ENCODE peak calls at places on chromosomes 16 and 17, in nine cellular contexts. N is A549, Q is GM12864, P is fibroblast of mammary gland, G is heart right ventricle, U is glutamatergic neuron, A is AG09319, R is sigmoid colon, Y is right atrium auricular region. X is an unnamed sample.

GRCh38 chr16:80198265-80198994 is 342.4 kb upstream of the DYNLRB2 start:
- DNase-seq in N (no peak), Q (no peak), P (no peak), G (no peak), U (peak), A (no peak), R (no peak), Y (no peak), X (no peak)

GRCh38 chr16:9647981-9648701 is 534.1 kb downstream of the GRIN2A start:
- DNase-seq in N (peak), Q (no peak), P (peak), G (no peak), U (no peak), A (no peak), R (no peak), Y (no peak), X (no peak)

GRCh38 chr17:63481488-63481870 is 4.6 kb downstream of the ACE start:
- DNase-seq in N (no peak), Q (no peak), P (no peak), G (no peak), U (no peak), A (no peak), R (no peak), Y (no peak), X (no peak)

GRCh38 chr16:11852092-11852809 is 909 bp upstream of the RSL1D1 start:
- DNase-seq in N (no peak), Q (no peak), P (peak), G (no peak), U (no peak), A (no peak), R (no peak), Y (no peak), X (no peak)

GRCh38 chr17:77286391-77286640 is 145.5 kb downstream of the SEC14L1 start:
- DNase-seq in N (no peak), Q (no peak), P (no peak), G (no peak), U (no peak), A (no peak), R (no peak), Y (no peak), X (no peak)

GRCh38 chr16:27977966-27978365 is 85.5 kb downstream of the GSG1L start:
- DNase-seq in N (no peak), Q (no peak), P (peak), G (no peak), U (no peak), A (no peak), R (peak), Y (no peak), X (no peak)

GRCh38 chr16:81817296-81817695 is 38.2 kb downstream of the PLCG2 start:
- DNase-seq in N (no peak), Q (no peak), P (no peak), G (no peak), U (no peak), A (no peak), R (no peak), Y (no peak), X (peak)

GRCh38 chr16:21260870-21261791 is 17.0 kb downstream of the CRYM start:
- DNase-seq in N (peak), Q (no peak), P (peak), G (no peak), U (no peak), A (peak), R (no peak), Y (no peak), X (no peak)

GRCh38 chr17:75684924-75685323 is 17.8 kb downstream of the SAP30BP start:
- DNase-seq in N (no peak), Q (no peak), P (peak), G (no peak), U (no peak), A (no peak), R (peak), Y (no peak), X (no peak)

GRCh38 chr17:38324141-38324540 is 19.6 kb downstream of the GPR179 start:
- DNase-seq in N (no peak), Q (no peak), P (peak), G (no peak), U (no peak), A (no peak), R (no peak), Y (no peak), X (no peak)

GRCh38 chr16:76194621-76195015 is 82.6 kb upstream of the CNTNAP4 start:
- DNase-seq in N (no peak), Q (no peak), P (peak), G (no peak), U (no peak), A (no peak), R (no peak), Y (no peak), X (no peak)

GRCh38 chr17:28008526-28008925 is 34.0 kb upstream of the NLK start:
- DNase-seq in N (peak), Q (no peak), P (peak), G (peak), U (no peak), A (peak), R (no peak), Y (no peak), X (no peak)

GRCh38 chr17:64382184-64382583 is 8.5 kb downstream of the PECAM1 start:
- DNase-seq in N (no peak), Q (no peak), P (no peak), G (no peak), U (no peak), A (no peak), R (no peak), Y (no peak), X (no peak)

GRCh38 chr16:69827527-69827926 is 65.4 kb downstream of the WWP2 start:
- DNase-seq in N (no peak), Q (no peak), P (no peak), G (peak), U (no peak), A (no peak), R (no peak), Y (no peak), X (no peak)

GRCh38 chr16:68074850-68075249 is 10.3 kb upstream of the NFATC3 start:
- DNase-seq in N (no peak), Q (peak), P (no peak), G (no peak), U (peak), A (no peak), R (no peak), Y (no peak), X (peak)

GRCh38 chr16:79883494-79883893 is 283.0 kb upstream of the MAF start:
- DNase-seq in N (no peak), Q (no peak), P (no peak), G (no peak), U (no peak), A (no peak), R (no peak), Y (no peak), X (no peak)

GRCh38 chr17:12546983-12547382 is 118.7 kb upstream of the MYOCD start:
- DNase-seq in N (no peak), Q (no peak), P (no peak), G (no peak), U (no peak), A (no peak), R (no peak), Y (no peak), X (no peak)

GRCh38 chr17:12548558-12548957 is 117.1 kb upstream of the MYOCD start:
- DNase-seq in N (no peak), Q (no peak), P (no peak), G (no peak), U (no peak), A (no peak), R (no peak), Y (no peak), X (no peak)

GRCh38 chr17:12549499-12549901 is 116.2 kb upstream of the MYOCD start:
- DNase-seq in N (no peak), Q (no peak), P (no peak), G (no peak), U (no peak), A (no peak), R (no peak), Y (no peak), X (no peak)

GRCh38 chr17:12547829-12548228 is 117.9 kb upstream of the MYOCD start:
- DNase-seq in N (no peak), Q (no peak), P (no peak), G (no peak), U (no peak), A (no peak), R (no peak), Y (no peak), X (no peak)

GRCh38 chr17:12545877-12546513 is 119.7 kb upstream of the MYOCD start:
- DNase-seq in N (peak), Q (peak), P (peak), G (no peak), U (no peak), A (no peak), R (no peak), Y (no peak), X (no peak)
- TF ChIP-seq CTCF in N (peak), Q (peak), P (peak), G (peak), U (peak), A (peak), R (peak), Y (peak), X (no peak)

DNA sequence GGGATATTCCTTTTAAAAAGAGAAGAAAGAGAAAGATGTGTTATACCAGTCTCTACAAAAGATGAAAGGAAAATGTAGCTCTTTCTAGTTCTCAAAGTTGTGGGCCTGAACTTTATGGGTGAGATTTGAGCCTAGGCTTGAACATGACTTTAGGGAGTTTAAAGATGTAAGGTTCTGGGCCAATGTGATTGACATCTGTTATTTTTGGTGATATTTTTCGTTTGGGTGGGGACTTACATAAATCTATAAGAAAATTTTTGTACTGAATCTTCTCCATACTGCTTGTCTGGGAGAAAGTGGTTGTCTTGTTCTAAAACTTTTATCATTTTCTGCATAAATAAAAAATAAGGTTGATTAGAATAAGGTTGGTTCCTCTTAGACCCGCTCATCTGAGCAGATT is 4.8 kb downstream of the PRKCA start:
- DNase-seq in N (no peak), Q (no peak), P (no peak), G (no peak), U (no peak), A (no peak), R (no peak), Y (no peak), X (no peak)
- TF ChIP-seq CTCF in N (no peak), Q (no peak), P (no peak), G (no peak), U (no peak), A (no peak), R (no peak), Y (no peak), X (no peak)

GRCh38 chr16:23836404-23837291 is 865 bp downstream of the PRKCB start:
- DNase-seq in N (no peak), Q (no peak), P (no peak), G (peak), U (peak), A (no peak), R (peak), Y (no peak), X (peak)
- TF ChIP-seq CTCF in N (no peak), Q (peak), P (no peak), G (no peak), U (no peak), A (no peak), R (no peak), Y (no peak), X (no peak)

DNA sequence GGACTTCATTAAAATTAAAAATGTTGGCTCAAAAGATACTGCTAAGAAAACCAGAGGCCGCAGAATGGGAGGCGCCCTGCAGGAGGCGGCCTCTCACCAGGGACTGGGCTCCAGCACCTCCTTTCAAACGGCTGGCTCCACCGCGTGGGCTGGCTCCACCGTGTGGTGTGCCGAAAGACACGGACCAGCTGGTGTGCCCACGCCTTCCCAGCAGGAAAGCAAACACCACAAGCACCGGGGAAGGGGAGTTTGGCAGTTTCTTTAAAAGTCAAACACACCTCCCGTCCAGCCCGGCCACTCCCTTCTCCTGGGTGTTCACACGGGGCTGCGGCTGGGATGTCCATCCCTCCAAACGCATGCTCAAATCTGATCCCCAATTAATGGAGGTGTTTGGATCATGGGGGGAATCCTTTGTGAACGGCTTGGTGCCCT is 13.9 kb downstream of the HAGH start:
- DNase-seq in N (peak), Q (no peak), P (peak), G (peak), U (peak), A (peak), R (peak), Y (peak), X (no peak)
- TF ChIP-seq CTCF in N (peak), Q (peak), P (peak), G (peak), U (no peak), A (peak), R (no peak), Y (peak), X (no peak)

DNA sequence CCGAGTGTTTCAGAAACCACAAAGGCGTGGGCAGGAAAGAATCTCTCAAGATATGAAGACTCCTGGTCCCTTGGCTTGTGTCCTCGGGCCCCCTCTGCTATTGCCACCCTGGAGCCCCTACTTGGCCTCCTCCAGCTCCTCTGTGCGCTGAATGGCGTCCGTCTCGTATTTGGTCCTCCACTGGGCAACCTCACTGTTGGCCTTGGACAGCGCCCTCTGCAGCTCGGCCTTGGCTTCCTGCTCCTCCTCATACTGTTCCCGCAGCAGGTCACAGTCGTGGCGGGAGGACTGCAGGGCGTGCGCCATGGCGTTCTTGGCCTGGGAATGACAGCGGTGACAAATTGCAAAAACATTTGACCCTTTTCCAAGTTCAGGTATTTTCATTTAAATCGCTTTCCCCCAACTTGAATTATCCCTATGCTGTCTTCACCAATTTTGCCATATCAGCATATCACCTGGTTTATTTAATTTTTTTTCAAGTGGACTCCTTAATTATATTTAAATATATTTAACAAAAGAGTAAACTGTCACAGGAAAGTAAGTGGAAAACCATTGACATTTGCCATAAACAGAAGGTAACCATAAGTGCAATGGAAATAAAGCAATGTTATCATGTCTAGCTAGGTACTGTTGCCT is 59.7 kb downstream of the MYH13 start:
- DNase-seq in N (no peak), Q (no peak), P (no peak), G (no peak), U (no peak), A (no peak), R (no peak), Y (no peak), X (no peak)
- TF ChIP-seq CTCF in N (no peak), Q (no peak), P (no peak), G (no peak), U (no peak), A (no peak), R (no peak), Y (no peak), X (no peak)

DNA sequence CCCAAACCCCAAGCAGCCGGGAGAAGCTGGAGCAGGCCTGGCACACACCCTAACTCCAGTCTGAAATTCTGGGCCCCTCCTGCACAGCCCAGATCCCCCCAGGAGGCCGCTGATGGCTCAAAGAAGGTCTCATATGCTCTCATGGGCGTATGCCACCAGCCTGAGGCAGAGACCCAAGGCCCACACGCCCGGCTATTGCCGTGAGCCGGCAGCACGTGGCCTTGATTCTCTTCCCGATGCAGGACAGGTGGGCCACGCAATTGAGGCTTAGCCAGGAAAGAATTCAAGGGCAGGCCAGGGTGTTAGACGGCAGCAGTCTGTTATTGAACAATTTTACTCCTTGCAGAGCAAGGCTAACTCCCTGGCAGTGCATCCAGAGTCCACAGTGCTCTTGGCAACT is 29.1 kb upstream of the ZC3H18 start:
- DNase-seq in N (no peak), Q (no peak), P (no peak), G (no peak), U (no peak), A (no peak), R (no peak), Y (no peak), X (no peak)
- TF ChIP-seq CTCF in N (no peak), Q (no peak), P (no peak), G (no peak), U (no peak), A (no peak), R (no peak), Y (no peak), X (no peak)

DNA sequence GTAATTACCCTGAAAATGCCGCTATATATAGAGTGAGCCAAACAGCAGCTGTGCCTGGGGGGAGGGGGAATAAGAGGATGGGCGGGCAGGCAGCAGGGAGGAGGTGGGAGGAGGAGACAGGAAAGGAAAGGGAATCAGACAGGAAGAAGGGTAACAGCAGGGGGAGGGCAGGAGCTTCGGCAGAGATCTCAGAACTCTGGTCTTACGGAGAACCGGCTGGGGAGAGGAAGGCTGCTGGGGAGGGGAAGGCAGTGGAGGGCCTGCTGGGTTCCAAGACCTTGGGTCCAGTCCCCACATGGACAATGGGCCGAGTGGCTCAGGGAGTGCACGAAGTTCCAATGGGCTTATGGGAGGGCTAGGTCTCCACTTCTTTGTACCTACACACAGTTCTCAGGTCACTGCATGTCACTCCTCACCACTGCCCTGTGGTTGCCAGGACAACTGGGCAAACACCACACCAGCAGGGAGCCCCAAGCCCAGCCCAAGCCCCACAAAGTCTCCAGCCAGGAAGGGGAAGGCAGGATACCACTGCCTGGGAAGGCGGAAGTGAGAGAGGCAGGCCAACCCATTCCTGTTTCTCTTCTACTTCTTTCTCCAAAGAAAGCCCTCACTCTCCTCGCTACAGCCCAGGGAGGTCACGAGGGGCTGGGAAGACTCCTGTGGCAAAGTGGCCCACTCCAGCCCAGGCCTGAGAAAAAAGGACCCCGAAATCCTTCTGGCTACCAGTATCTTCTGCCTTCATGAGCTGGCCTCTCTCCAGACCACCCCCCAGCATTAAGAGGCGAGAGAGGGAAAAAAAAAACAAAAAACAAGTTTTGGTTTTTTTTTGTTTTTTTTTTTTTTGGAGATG is 25.3 kb downstream of the G6PC3 start:
- DNase-seq in N (peak), Q (no peak), P (peak), G (peak), U (peak), A (peak), R (peak), Y (peak), X (no peak)
- TF ChIP-seq CTCF in N (no peak), Q (no peak), P (peak), G (peak), U (no peak), A (peak), R (no peak), Y (peak), X (no peak)

DNA sequence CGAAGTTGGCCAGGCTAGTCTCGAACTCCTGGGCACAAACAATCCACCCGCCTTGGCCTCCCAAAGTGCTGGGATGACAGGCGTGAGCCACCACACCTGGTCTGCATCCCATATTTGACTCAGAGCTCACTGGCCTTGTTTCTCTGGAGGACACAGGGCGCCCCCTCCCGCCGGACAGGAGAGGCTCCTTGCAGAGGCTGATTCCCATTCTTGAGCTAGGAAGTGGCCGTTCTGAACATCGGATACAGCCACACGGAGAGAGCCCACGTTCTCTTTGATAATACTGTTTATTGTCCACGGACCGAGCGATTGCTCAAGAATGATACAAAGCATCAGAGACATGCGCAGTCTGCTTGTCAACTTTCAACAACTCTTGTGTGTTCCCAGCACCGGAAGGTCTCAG is 12.1 kb upstream of the USP36 start:
- DNase-seq in N (no peak), Q (no peak), P (peak), G (no peak), U (no peak), A (no peak), R (no peak), Y (no peak), X (no peak)
- TF ChIP-seq CTCF in N (no peak), Q (peak), P (peak), G (no peak), U (no peak), A (no peak), R (no peak), Y (no peak), X (no peak)

DNA sequence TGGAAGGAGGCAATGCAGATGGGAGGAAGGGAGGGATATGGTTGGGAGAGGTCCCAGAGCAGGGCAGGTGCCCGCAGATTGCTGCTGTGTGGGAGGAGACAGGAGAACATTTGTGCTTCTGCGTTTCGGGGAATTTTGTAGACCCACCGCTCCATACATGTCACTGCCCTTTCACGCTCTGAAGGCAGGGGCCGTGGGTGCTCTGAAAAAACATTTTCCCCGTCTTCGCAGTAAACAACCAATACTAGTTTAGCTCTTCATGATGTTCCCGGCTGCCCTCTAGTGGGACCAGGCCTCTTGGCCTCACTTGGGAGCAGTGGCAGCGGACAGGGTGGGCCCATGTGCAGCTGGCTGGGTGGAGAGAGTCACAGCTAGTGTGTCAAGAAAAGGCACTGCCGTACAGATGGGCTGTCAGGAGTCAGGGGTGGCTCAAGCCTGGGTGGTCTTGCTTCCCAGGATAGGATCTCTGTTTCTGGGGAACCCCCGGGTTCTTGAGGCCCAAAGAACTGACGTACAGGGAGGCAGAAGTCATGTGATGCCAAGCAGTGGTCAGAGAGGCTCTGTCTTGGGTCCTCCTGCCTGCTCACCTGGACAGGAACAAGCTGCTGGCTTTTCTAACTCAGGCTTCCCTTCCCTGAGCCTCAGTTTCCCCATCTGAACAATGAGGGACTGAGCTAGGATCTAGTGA is 46.5 kb upstream of the CPNE2 start:
- DNase-seq in N (peak), Q (peak), P (peak), G (peak), U (peak), A (peak), R (peak), Y (peak), X (peak)
- TF ChIP-seq CTCF in N (peak), Q (peak), P (peak), G (peak), U (no peak), A (peak), R (peak), Y (peak), X (peak)